ENCODE peak calls at places on chromosomes 7 and 10, in six cellular contexts. K is colonic mucosa; C is mesendoderm; A is CD8-positive, alpha-beta T cell; F is GM23338; H is SK-N-SH. E is an unnamed sample.

GRCh38 chr7:37947840-37948198 is 27.4 kb downstream of the EPDR1 start:
- DNase-seq in K (no peak), C (no peak), A (no peak), F (peak; percentile 3), H (no peak), E (no peak)

GRCh38 chr7:120060283-120060682 is 212.7 kb upstream of the KCND2 start:
- DNase-seq in K (no peak), C (no peak), A (no peak), F (no peak), H (no peak), E (no peak)

GRCh38 chr7:17021205-17021604 is 139.4 kb upstream of the AGR3 start:
- DNase-seq in K (no peak), C (no peak), A (no peak), F (no peak), H (no peak), E (no peak)

GRCh38 chr10:110739811-110740271 is 95.7 kb downstream of the RBM20 start:
- DNase-seq in K (no peak), C (no peak), A (no peak), F (no peak), H (no peak), E (peak; percentile 70)

GRCh38 chr10:123027861-123028260 is 19.1 kb downstream of the ACADSB start:
- DNase-seq in K (no peak), C (no peak), A (no peak), F (no peak), H (no peak), E (no peak)

GRCh38 chr10:97171001-97171400 is 14.8 kb downstream of the SLIT1 start:
- DNase-seq in K (no peak), C (no peak), A (no peak), F (no peak), H (no peak), E (no peak)

GRCh38 chr10:62057359-62057758 is 155.9 kb downstream of the ARID5B start:
- DNase-seq in K (no peak), C (no peak), A (no peak), F (no peak), H (no peak), E (no peak)

GRCh38 chr10:12509016-12509793 is 159.9 kb downstream of the CAMK1D start:
- DNase-seq in K (peak; percentile 3), C (no peak), A (no peak), F (no peak), H (no peak), E (no peak)

GRCh38 chr10:73910764-73911552 is at the start of gene PLAU:
- DNase-seq in K (peak; percentile 70), C (peak; percentile 84), A (peak; percentile 3), F (peak; percentile 82), H (peak; percentile 86), E (peak; percentile 48)

GRCh38 chr10:50275650-50276235 is 24.4 kb upstream of the ASAH2 start:
- DNase-seq in K (peak; percentile 60), C (peak; percentile 37), A (no peak), F (peak; percentile 51), H (peak; percentile 5), E (peak; percentile 36)

GRCh38 chr10:35372329-35372728 is 36.0 kb downstream of the CCNY start:
- DNase-seq in K (no peak), C (no peak), A (no peak), F (no peak), H (no peak), E (peak; percentile 75)

GRCh38 chr10:62180677-62181076 is 88.0 kb downstream of the RTKN2 start:
- DNase-seq in K (no peak), C (no peak), A (no peak), F (no peak), H (no peak), E (no peak)

GRCh38 chr10:78552261-78552811 is 516.4 kb upstream of the ZMIZ1 start:
- DNase-seq in K (no peak), C (peak; percentile 72), A (no peak), F (no peak), H (no peak), E (no peak)

GRCh38 chr7:40329601-40330153 is 194.9 kb downstream of the SUGCT start:
- DNase-seq in K (no peak), C (peak; percentile 55), A (no peak), F (peak; percentile 72), H (peak; percentile 73), E (peak; percentile 65)

GRCh38 chr10:106481598-106481997 is 682.9 kb downstream of the SORCS1 start:
- DNase-seq in K (no peak), C (peak; percentile 44), A (no peak), F (no peak), H (peak; percentile 12), E (no peak)

GRCh38 chr7:115516341-115516740 is 514.2 kb downstream of the TFEC start:
- DNase-seq in K (no peak), C (no peak), A (no peak), F (no peak), H (no peak), E (no peak)

GRCh38 chr10:14092749-14093148 is 238.0 kb downstream of the FRMD4A start:
- DNase-seq in K (no peak), C (no peak), A (no peak), F (no peak), H (no peak), E (no peak)

GRCh38 chr7:127392182-127392565 is 334 bp downstream of the ZNF800 start:
- DNase-seq in K (peak; percentile 42), C (peak; percentile 65), A (peak; percentile 59), F (peak; percentile 68), H (peak; percentile 82), E (peak; percentile 55)

GRCh38 chr7:25894902-25895791 is 256.9 kb upstream of the NFE2L3 start:
- DNase-seq in K (peak; percentile 83), C (peak; percentile 58), A (peak; percentile 52), F (peak; percentile 78), H (peak; percentile 86), E (no peak)

GRCh38 chr7:25895792-25896171 is 256.2 kb upstream of the NFE2L3 start:
- DNase-seq in K (no peak), C (peak; percentile 70), A (no peak), F (peak; percentile 77), H (no peak), E (no peak)

GRCh38 chr7:25894002-25894901 is 257.7 kb upstream of the NFE2L3 start:
- DNase-seq in K (peak; percentile 58), C (peak; percentile 92), A (no peak), F (peak; percentile 75), H (peak; percentile 25), E (no peak)

GRCh38 chr7:25900245-25900644 is 251.8 kb upstream of the NFE2L3 start:
- DNase-seq in K (no peak), C (no peak), A (no peak), F (no peak), H (no peak), E (no peak)

DNA sequence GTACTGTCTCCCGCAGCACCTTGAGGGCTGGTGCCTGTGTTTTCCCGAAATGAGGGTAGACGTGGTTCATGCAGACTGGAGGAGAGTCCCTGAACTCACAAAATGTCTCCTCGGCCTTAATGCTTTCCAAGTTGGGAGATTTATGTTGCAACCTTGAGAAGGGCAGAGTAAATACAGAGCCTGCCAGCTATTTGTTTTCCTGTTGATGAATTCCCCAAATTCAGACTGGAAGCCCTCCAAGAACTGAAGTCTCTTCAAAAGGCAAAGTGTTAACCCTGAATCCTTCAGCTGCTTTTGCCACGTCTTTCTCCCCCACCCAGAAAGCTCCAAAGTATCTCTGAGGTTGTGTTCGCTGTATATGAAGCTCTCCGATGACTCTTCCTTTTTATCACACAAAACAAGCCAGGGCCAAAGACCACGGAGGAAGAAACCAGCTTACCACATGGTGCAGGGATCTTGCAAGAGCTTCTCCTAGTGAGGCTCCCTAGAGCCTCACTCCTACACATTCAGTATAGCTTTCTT is 254.7 kb upstream of the NFE2L3 start:
- DNase-seq in K (no peak), C (no peak), A (no peak), F (peak; percentile 14), H (no peak), E (no peak)
- H3K27ac ChIP-seq in K (no peak overlapping the region), C (no peak overlapping the region), A (no peak overlapping the region), F (no peak overlapping the region), H (no peak overlapping the region), E (no peak overlapping the region)

DNA sequence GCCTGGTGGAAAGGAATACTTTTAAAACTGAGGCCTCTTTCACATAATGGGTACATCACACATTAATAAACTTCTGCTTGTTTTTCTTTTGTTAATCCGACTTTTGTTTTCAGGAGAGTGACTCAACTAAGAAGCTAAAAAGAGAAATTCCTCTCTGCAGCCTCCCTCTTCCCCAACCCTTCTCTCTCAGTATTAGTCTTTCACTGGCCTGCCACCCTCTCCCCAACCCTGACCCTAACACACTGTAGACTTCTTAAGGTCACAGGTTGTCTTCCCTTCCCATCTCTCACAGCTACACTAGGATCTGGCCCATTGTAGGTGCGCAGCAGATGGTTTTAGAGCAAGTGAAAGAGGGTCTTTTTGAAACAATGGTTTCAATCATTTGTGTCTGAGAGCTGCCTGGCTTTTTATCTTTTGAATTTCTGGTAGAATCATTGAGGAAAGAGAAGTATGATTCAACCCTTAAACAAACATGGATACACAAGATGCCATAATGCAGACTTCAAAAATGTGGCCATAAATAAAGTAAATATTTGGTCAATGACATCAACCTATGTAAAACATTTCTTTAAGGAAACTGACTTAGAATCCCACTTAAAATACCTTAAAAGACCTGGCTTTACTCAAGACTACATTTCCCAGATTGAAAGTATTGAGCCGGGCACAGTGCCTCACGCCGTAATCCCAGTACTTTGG is 17.9 kb upstream of the FFAR4 start:
- DNase-seq in K (no peak), C (no peak), A (no peak), F (no peak), H (no peak), E (peak; percentile 54)
- H3K4me3 ChIP-seq in K (no peak overlapping the region), C (no peak overlapping the region), A (no peak overlapping the region), F (no peak overlapping the region), H (no peak overlapping the region), E (no peak overlapping the region)

GRCh38 chr7:99392046-99392445 is 16.4 kb downstream of the PDAP1 start:
- DNase-seq in K (peak; percentile 53), C (no peak), A (no peak), F (no peak), H (no peak), E (no peak)

GRCh38 chr7:99392659-99393362 is 15.6 kb downstream of the PDAP1 start:
- DNase-seq in K (peak; percentile 91), C (peak; percentile 94), A (peak; percentile 71), F (peak; percentile 93), H (peak; percentile 95), E (no peak)

GRCh38 chr7:99395616-99396327 is 12.6 kb downstream of the PDAP1 start:
- DNase-seq in K (no peak), C (peak; percentile 44), A (no peak), F (peak; percentile 33), H (no peak), E (no peak)

GRCh38 chr7:99393363-99394187 is 14.8 kb downstream of the PDAP1 start:
- DNase-seq in K (no peak), C (peak; percentile 93), A (no peak), F (peak; percentile 94), H (peak; percentile 96), E (no peak)

GRCh38 chr7:99394188-99394502 is 14.3 kb downstream of the PDAP1 start:
- DNase-seq in K (no peak), C (no peak), A (no peak), F (no peak), H (no peak), E (no peak)
- H3K4me1 ChIP-seq in K (peaks cover 7% of the 10 kb centered on the region), C (no peaks in the 10 kb centered on the region), A (peaks cover 18% of the 10 kb centered on the region), F (peaks cover 5% of the 10 kb centered on the region), H (peaks cover 17% of the 10 kb centered on the region), E (no peaks in the 10 kb centered on the region)

DNA sequence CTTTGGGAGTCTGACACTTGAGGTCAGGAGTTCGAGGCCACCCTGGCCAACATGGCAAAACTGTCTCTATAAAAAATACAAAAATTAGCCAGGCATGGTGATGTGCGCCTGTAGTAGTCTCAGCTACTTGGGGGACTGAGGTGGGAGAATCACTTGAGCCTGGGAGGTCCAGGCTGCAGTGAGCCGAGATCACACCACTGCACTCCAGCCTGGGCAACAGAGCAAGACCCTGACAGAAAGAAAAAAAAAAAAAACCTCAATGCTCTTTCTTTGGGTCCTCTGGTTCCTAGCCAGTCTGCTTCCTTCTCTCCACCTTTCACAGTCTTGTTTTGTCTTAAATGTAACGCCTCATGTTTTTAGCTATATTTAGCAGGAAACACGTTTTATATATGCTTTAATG is 9.4 kb downstream of the OGDH start:
- DNase-seq in K (no peak), C (no peak), A (no peak), F (no peak), H (no peak), E (no peak)
- H3K27ac ChIP-seq in K (peak overlapping the region; percentile 21), C (no peak overlapping the region), A (no peak overlapping the region), F (peak overlapping the region; percentile 14), H (no peak overlapping the region), E (no peak overlapping the region)

E was measured in SJSA1.